ENCODE peak calls at places on chromosomes 1 and 21, in ten cellular contexts. I is IMR-90, V is testis, G is stomach, E is tibial nerve, P is sigmoid colon, U is body of pancreas, H is right lobe of liver, X is esophagus squamous epithelium, Q is A549. J is an unnamed sample.

GRCh38 chr1:178046856-178047255 is 47.0 kb upstream of the RASAL2 start:
- DNase-seq in H (no peak), Q (peak), P (no peak), G (no peak), E (no peak), X (no peak), U (no peak), I (no peak), V (no peak), J (no peak)

GRCh38 chr1:30675761-30676160 is 47.6 kb downstream of the MATN1 start:
- DNase-seq in H (no peak), E (no peak), X (no peak), Q (no peak), U (no peak), G (no peak), P (no peak), I (peak), V (no peak), J (no peak)

GRCh38 chr1:233379869-233380438 is 52.4 kb downstream of the MAP3K21 start:
- DNase-seq in V (peak), U (no peak), H (no peak), G (no peak), I (no peak), P (no peak), E (no peak), X (no peak), Q (no peak), J (no peak)

GRCh38 chr1:164773146-164773545 is 214.2 kb downstream of the PBX1 start:
- DNase-seq in E (no peak), Q (no peak), H (no peak), G (no peak), U (no peak), V (no peak), I (no peak), P (no peak), X (no peak), J (no peak)

GRCh38 chr21:46599251-46599572 is 5.7 kb downstream of the S100B start:
- DNase-seq in V (peak), Q (peak), U (peak), H (no peak), G (no peak), X (no peak), P (no peak), I (peak), E (no peak), J (no peak)

GRCh38 chr1:201383647-201384405 is 6.3 kb upstream of the TNNT2 start:
- DNase-seq in X (no peak), I (peak), E (no peak), P (no peak), V (no peak), Q (peak), H (no peak), U (no peak), G (no peak), J (no peak)

GRCh38 chr1:3084154-3084553 is 15.2 kb downstream of the PRDM16 start:
- DNase-seq in U (no peak), E (no peak), P (no peak), Q (no peak), V (no peak), I (no peak), X (no peak), G (no peak), H (no peak), J (no peak)

GRCh38 chr1:182595641-182596240 is 6.7 kb upstream of the RNASEL start:
- DNase-seq in P (peak), E (no peak), U (peak), Q (peak), V (peak), H (peak), X (no peak), I (peak), G (peak), J (peak)

GRCh38 chr1:40305451-40305850 is 11.6 kb downstream of the COL9A2 start:
- DNase-seq in G (no peak), U (no peak), P (no peak), V (no peak), I (no peak), H (no peak), Q (no peak), X (no peak), E (no peak), J (no peak)

GRCh38 chr1:176460606-176461336 is 2.2 kb upstream of the PAPPA2 start:
- DNase-seq in U (no peak), E (no peak), P (no peak), I (no peak), Q (no peak), H (no peak), G (no peak), X (no peak), V (no peak), J (no peak)

GRCh38 chr1:52195161-52195560 is 53.3 kb downstream of the ZFYVE9 start:
- DNase-seq in U (no peak), P (no peak), G (no peak), E (no peak), X (no peak), V (no peak), I (peak), Q (no peak), H (no peak), J (no peak)

GRCh38 chr1:228490120-228491078 is 3.2 kb downstream of the RNF187 start:
- DNase-seq in Q (peak), E (no peak), I (peak), X (no peak), G (no peak), U (no peak), H (peak), V (no peak), P (no peak), J (no peak)

GRCh38 chr1:228486596-228487335 is 416 bp upstream of the RNF187 start:
- DNase-seq in P (peak), H (peak), I (peak), E (peak), U (peak), G (peak), X (peak), V (peak), Q (peak), J (peak)

GRCh38 chr1:228488818-228489674 is 1.9 kb downstream of the RNF187 start:
- DNase-seq in V (no peak), I (no peak), Q (no peak), P (no peak), E (no peak), G (no peak), X (no peak), H (no peak), U (no peak), J (no peak)

GRCh38 chr1:228488107-228488817 is 1.1 kb downstream of the RNF187 start:
- DNase-seq in E (no peak), P (no peak), I (no peak), V (no peak), G (no peak), Q (no peak), X (no peak), U (no peak), H (no peak), J (peak)

GRCh38 chr1:228487336-228488106 is at the start of gene RNF187:
- DNase-seq in I (peak), G (peak), V (no peak), E (peak), U (peak), P (peak), H (peak), X (no peak), Q (no peak), J (peak)
- TF ChIP-seq POLR2A in I (no peak), G (no peak), V (no peak), E (peak), U (no peak), P (no peak), H (peak), X (no peak), Q (peak), J (no peak)

GRCh38 chr21:35051287-35051818 is 2.3 kb upstream of the RUNX1 start:
- DNase-seq in P (peak), V (peak), Q (peak), E (peak), X (peak), G (peak), H (peak), U (peak), I (peak), J (no peak)

GRCh38 chr21:35048183-35048601 is 910 bp downstream of the RUNX1 start:
- DNase-seq in U (no peak), H (no peak), V (no peak), Q (peak), I (no peak), E (no peak), X (no peak), G (no peak), P (no peak), J (no peak)

GRCh38 chr21:35050348-35051286 is 1.5 kb upstream of the RUNX1 start:
- DNase-seq in E (no peak), Q (no peak), I (peak), X (no peak), G (no peak), V (no peak), H (no peak), P (peak), U (no peak), J (no peak)

GRCh38 chr21:35046880-35047229 is 2.2 kb downstream of the RUNX1 start:
- DNase-seq in Q (no peak), V (no peak), P (no peak), G (no peak), E (no peak), X (no peak), H (no peak), U (no peak), I (no peak), J (no peak)

GRCh38 chr21:35048706-35049617 is at the start of gene RUNX1:
- DNase-seq in E (no peak), G (peak), P (no peak), H (peak), U (peak), I (peak), V (peak), X (peak), Q (no peak), J (no peak)
- H3K4me3 ChIP-seq in E (peak), G (peak), P (no peak), H (peak), U (no peak), I (no peak), V (peak), X (peak), Q (no peak), J (no peak)

GRCh38 chr21:43693981-43694380 is 24.9 kb upstream of the PDXK start:
- DNase-seq in P (no peak), U (no peak), Q (no peak), X (no peak), E (no peak), H (no peak), G (no peak), V (no peak), I (no peak), J (no peak)
- TF ChIP-seq POLR2A in P (no peak), U (no peak), Q (no peak), X (no peak), E (no peak), H (no peak), G (no peak), V (no peak), I (no peak), J (no peak)

DNA sequence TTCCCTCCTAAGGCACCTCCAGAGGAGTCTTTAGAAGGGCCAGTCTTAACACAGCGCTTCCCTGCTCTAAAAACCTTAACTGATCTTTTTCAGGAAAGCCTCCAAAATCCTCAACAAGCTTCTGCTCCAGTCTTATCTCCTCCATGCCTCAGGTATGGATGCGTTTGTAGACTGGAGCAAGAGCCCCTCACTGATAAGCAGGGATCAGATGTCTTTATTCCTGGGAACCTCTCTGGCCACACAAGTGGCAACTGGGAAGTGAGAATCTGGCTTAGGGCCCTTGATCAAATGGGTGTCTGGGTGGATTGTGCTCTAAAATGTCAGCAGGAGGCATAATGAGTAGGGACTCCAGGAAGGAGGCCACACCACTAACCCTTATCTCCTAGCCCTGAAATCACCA is 1.4 kb downstream of the ZBTB8A start:
- DNase-seq in H (no peak), I (no peak), E (no peak), V (no peak), P (no peak), U (no peak), Q (peak), X (no peak), G (no peak), J (no peak)
- H3K4me3 ChIP-seq in H (no peak), I (no peak), E (peak), V (peak), P (no peak), U (no peak), Q (peak), X (peak), G (peak), J (peak)

GRCh38 chr1:54748094-54748835 is 16.1 kb downstream of the PARS2 start:
- DNase-seq in U (no peak), X (no peak), Q (no peak), H (no peak), G (no peak), E (no peak), V (no peak), I (no peak), P (no peak), J (no peak)

GRCh38 chr1:54743827-54744226 is 20.5 kb downstream of the PARS2 start:
- DNase-seq in E (no peak), H (no peak), U (no peak), I (no peak), X (no peak), V (no peak), P (no peak), Q (no peak), G (no peak), J (no peak)

GRCh38 chr1:54745274-54745673 is 19.0 kb downstream of the PARS2 start:
- DNase-seq in U (no peak), X (no peak), I (no peak), H (no peak), P (no peak), E (no peak), Q (no peak), G (no peak), V (no peak), J (no peak)

GRCh38 chr1:54744696-54745095 is 19.6 kb downstream of the PARS2 start:
- DNase-seq in P (no peak), Q (no peak), V (no peak), X (no peak), I (no peak), E (no peak), H (no peak), U (no peak), G (no peak), J (no peak)

GRCh38 chr1:54745864-54746263 is 18.5 kb downstream of the PARS2 start:
- DNase-seq in V (no peak), H (no peak), Q (no peak), E (no peak), I (no peak), X (no peak), G (no peak), P (no peak), U (no peak), J (no peak)
- TF ChIP-seq POLR2A in V (no peak), H (no peak), Q (no peak), E (no peak), I (no peak), X (no peak), G (no peak), P (no peak), U (no peak), J (no peak)

DNA sequence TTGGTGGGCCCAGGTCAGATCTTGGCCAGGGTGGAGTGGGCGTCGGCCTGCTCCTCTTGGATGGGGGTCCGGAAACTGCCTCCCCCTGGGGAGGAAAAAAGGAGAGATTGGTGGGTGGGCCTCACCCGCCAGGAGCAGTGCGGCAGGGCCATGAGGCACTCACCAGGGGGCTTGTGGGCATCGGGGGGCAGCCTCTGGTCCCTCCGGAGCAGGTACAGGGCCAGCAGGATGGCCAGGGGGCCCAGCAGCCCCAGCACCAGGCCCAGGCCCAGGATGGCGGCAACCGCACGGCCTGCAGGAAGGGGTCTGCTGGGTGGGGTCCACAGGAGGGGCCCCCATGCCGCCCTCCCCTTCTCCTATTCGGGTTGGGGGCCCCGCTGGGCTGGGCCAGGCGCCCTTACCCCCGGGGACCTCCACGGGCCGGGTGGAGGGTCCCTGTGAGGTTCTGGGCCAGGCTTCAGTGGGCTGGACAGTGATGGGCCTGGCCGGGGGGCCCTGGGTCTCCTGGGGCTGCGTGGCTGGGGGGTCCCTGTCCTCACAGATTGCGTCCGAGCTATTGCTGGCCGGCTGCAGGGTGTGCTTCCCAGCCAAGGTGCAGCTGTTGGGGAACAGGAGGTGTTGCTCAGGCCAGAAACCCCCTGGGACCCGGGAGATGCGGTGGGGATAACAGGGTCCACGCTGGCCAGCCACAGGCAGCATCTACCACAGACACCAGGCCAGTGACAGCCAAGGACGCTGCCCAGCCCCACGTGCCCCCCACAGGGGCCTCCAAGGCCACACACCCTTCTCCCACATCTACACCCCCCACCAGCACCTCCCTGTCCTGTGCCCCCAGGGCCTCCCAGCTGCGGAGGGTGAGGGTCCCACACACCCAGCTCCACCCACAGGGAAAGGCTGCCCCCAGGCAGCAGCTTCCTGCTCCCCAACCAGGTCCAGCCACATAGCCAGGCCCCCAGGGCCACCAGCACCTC is 2.1 kb downstream of the TNFRSF4 start:
- DNase-seq in H (peak), I (no peak), P (no peak), Q (no peak), E (no peak), G (no peak), X (no peak), U (no peak), V (no peak), J (no peak)
- H3K4me3 ChIP-seq in H (no peak), I (no peak), P (no peak), Q (no peak), E (no peak), G (peak), X (no peak), U (no peak), V (no peak), J (no peak)

DNA sequence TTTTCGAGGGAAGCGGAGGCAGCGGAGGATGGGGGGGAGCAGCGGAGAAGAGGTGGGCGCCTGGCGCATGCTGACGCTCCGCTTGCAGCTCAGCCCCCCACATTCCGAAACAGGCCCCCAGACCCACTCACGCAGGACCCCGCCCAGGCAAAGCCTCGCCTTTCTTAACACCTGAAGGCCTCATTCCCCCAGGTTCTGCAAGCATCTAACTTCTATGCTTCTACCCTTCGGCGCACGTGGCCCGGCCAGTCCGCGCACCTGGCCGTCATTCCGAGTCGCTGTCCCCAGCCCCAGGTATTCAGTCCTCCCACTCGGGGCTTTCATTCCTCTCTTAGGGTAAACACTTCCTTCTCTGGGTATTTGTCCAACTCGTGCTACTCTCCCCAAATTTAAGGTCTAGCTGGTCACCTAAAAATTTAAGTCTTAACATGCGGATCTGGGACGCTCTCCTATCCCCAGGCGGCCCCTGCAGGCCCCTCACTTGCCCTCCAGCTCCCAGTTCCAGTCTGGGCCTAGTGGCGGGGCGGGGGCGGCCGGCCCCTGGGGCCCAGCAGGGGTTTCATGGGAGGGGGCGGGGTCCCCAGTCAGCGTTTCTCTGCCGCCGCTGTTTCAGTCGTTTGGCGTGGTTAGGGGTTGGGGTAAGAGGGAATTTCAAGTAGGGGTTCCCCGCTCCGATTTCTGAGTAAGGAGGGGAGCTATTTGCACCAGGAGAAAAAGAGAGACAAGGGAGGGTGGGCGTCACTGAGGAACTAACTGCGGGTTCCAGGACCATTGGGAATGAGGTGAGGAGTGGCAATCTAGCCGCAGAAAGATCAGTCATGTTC is 2.7 kb upstream of the ZBTB7B start:
- DNase-seq in P (no peak), I (no peak), V (peak), Q (peak), U (peak), E (no peak), X (no peak), H (peak), G (peak), J (no peak)
- TF ChIP-seq POLR2A in P (no peak), I (no peak), V (no peak), Q (no peak), U (no peak), E (no peak), X (no peak), H (no peak), G (no peak), J (no peak)

GRCh38 chr21:34222031-34222335 is 141.8 kb upstream of the KCNE2 start:
- DNase-seq in V (no peak), P (no peak), X (no peak), E (no peak), H (no peak), I (no peak), Q (no peak), G (no peak), U (no peak), J (no peak)
- H3K4me3 ChIP-seq in V (no peak), P (no peak), X (no peak), E (no peak), H (no peak), I (no peak), Q (no peak), G (no peak), U (no peak), J (no peak)

GRCh38 chr1:109485001-109485400 is 1.3 kb downstream of the ATXN7L2 start:
- DNase-seq in X (no peak), H (no peak), P (no peak), Q (no peak), E (no peak), G (no peak), U (no peak), V (no peak), I (no peak), J (no peak)

GRCh38 chr1:109484519-109484975 is 842 bp downstream of the ATXN7L2 start:
- DNase-seq in U (no peak), H (no peak), G (no peak), Q (no peak), E (no peak), P (no peak), V (no peak), X (no peak), I (no peak), J (no peak)

GRCh38 chr1:109482242-109482641 is 1.5 kb upstream of the ATXN7L2 start:
- DNase-seq in U (no peak), P (no peak), E (no peak), H (no peak), V (no peak), Q (no peak), G (no peak), I (no peak), X (no peak), J (no peak)

GRCh38 chr1:109482796-109483638 is 688 bp upstream of the ATXN7L2 start:
- DNase-seq in I (peak), H (peak), U (peak), E (no peak), X (no peak), Q (no peak), P (peak), V (no peak), G (no peak), J (peak)

GRCh38 chr1:109483658-109484518 is at the start of gene ATXN7L2:
- DNase-seq in P (peak), G (peak), I (peak), H (peak), U (peak), X (peak), V (peak), E (peak), Q (peak), J (peak)
- TF ChIP-seq POLR2A in P (no peak), G (no peak), I (peak), H (peak), U (peak), X (no peak), V (no peak), E (peak), Q (peak), J (peak)

GRCh38 chr1:58573138-58573537 is 3.9 kb downstream of the TACSTD2 start:
- DNase-seq in V (no peak), Q (no peak), E (no peak), P (no peak), I (no peak), G (no peak), H (no peak), U (no peak), X (no peak), J (no peak)
- H3K4me3 ChIP-seq in V (no peak), Q (no peak), E (no peak), P (no peak), I (no peak), G (no peak), H (no peak), U (no peak), X (peak), J (no peak)

J was measured in ovary.